ENCODE peak calls at places on chromosomes 1 and 21, in six cellular contexts. One of them, this sample, is unnamed.

GRCh38 chr1:98099501-98099900 is 178.7 kb upstream of the DPYD start:
- DNase-seq in left ventricle myocardium inferior: no peak
- DNase-seq in AG10803: peak; percentile 88
- DNase-seq in neural progenitor cell: no peak
- DNase-seq in thoracic aorta: no peak
- DNase-seq in IMR-90: no peak
- DNase-seq in this sample: no peak

GRCh38 chr1:154819628-154820590 is 50.2 kb downstream of the KCNN3 start:
- DNase-seq in left ventricle myocardium inferior: no peak
- DNase-seq in AG10803: no peak
- DNase-seq in neural progenitor cell: peak; percentile 62
- DNase-seq in thoracic aorta: no peak
- DNase-seq in IMR-90: no peak
- DNase-seq in this sample: no peak

GRCh38 chr1:108643492-108644333 is 17.2 kb downstream of the HENMT1 start:
- DNase-seq in left ventricle myocardium inferior: no peak
- DNase-seq in AG10803: peak; percentile 85
- DNase-seq in neural progenitor cell: peak; percentile 54
- DNase-seq in thoracic aorta: no peak
- DNase-seq in IMR-90: peak; percentile 78
- DNase-seq in this sample: no peak

GRCh38 chr1:161198206-161198876 is 513 bp downstream of the ADAMTS4 start:
- DNase-seq in left ventricle myocardium inferior: peak; percentile 34
- DNase-seq in AG10803: peak; percentile 41
- DNase-seq in neural progenitor cell: peak; percentile 87
- DNase-seq in thoracic aorta: no peak
- DNase-seq in IMR-90: no peak
- DNase-seq in this sample: no peak

GRCh38 chr1:239725371-239725770 is 339.0 kb downstream of the CHRM3 start:
- DNase-seq in left ventricle myocardium inferior: no peak
- DNase-seq in AG10803: no peak
- DNase-seq in neural progenitor cell: no peak
- DNase-seq in thoracic aorta: no peak
- DNase-seq in IMR-90: no peak
- DNase-seq in this sample: no peak

GRCh38 chr1:119298687-119299086 is 69.9 kb upstream of the HAO2 start:
- DNase-seq in left ventricle myocardium inferior: no peak
- DNase-seq in AG10803: peak; percentile 60
- DNase-seq in neural progenitor cell: no peak
- DNase-seq in thoracic aorta: no peak
- DNase-seq in IMR-90: peak; percentile 4
- DNase-seq in this sample: no peak

GRCh38 chr1:114587203-114587991 is 6.0 kb upstream of the BCAS2 start:
- DNase-seq in left ventricle myocardium inferior: no peak
- DNase-seq in AG10803: no peak
- DNase-seq in neural progenitor cell: no peak
- DNase-seq in thoracic aorta: no peak
- DNase-seq in IMR-90: no peak
- DNase-seq in this sample: no peak

GRCh38 chr1:241828576-241828975 is 19.4 kb upstream of the EXO1 start:
- DNase-seq in left ventricle myocardium inferior: no peak
- DNase-seq in AG10803: peak; percentile 65
- DNase-seq in neural progenitor cell: no peak
- DNase-seq in thoracic aorta: no peak
- DNase-seq in IMR-90: peak; percentile 54
- DNase-seq in this sample: no peak

GRCh38 chr1:235075121-235075954 is 53.3 kb downstream of the TOMM20 start:
- DNase-seq in left ventricle myocardium inferior: peak; percentile 74
- DNase-seq in AG10803: peak; percentile 92
- DNase-seq in neural progenitor cell: no peak
- DNase-seq in thoracic aorta: peak; percentile 80
- DNase-seq in IMR-90: peak; percentile 97
- DNase-seq in this sample: peak; percentile 54

GRCh38 chr1:240151126-240151735 is 59.5 kb downstream of the FMN2 start:
- DNase-seq in left ventricle myocardium inferior: no peak
- DNase-seq in AG10803: peak; percentile 17
- DNase-seq in neural progenitor cell: no peak
- DNase-seq in thoracic aorta: no peak
- DNase-seq in IMR-90: no peak
- DNase-seq in this sample: no peak

GRCh38 chr1:22225858-22226584 is 83.1 kb upstream of the WNT4 start:
- DNase-seq in left ventricle myocardium inferior: no peak
- DNase-seq in AG10803: no peak
- DNase-seq in neural progenitor cell: peak; percentile 86
- DNase-seq in thoracic aorta: no peak
- DNase-seq in IMR-90: no peak
- DNase-seq in this sample: no peak

GRCh38 chr1:205545001-205545919 is 40.8 kb downstream of the CDK18 start:
- DNase-seq in left ventricle myocardium inferior: no peak
- DNase-seq in AG10803: no peak
- DNase-seq in neural progenitor cell: no peak
- DNase-seq in thoracic aorta: no peak
- DNase-seq in IMR-90: no peak
- DNase-seq in this sample: no peak

GRCh38 chr1:184954232-184954995 is 19.9 kb downstream of the NIBAN1 start:
- DNase-seq in left ventricle myocardium inferior: no peak
- DNase-seq in AG10803: no peak
- DNase-seq in neural progenitor cell: no peak
- DNase-seq in thoracic aorta: no peak
- DNase-seq in IMR-90: no peak
- DNase-seq in this sample: no peak

GRCh38 chr1:167627865-167628641 is 2.0 kb upstream of the RCSD1 start:
- DNase-seq in left ventricle myocardium inferior: peak; percentile 31
- DNase-seq in AG10803: no peak
- DNase-seq in neural progenitor cell: no peak
- DNase-seq in thoracic aorta: no peak
- DNase-seq in IMR-90: no peak
- DNase-seq in this sample: peak; percentile 52

GRCh38 chr1:25609921-25610320 is 6.7 kb upstream of the MAN1C1 start:
- DNase-seq in left ventricle myocardium inferior: no peak
- DNase-seq in AG10803: peak; percentile 43
- DNase-seq in neural progenitor cell: peak; percentile 57
- DNase-seq in thoracic aorta: no peak
- DNase-seq in IMR-90: peak; percentile 61
- DNase-seq in this sample: no peak

GRCh38 chr1:147215540-147215916 is 9.6 kb downstream of the FMO5 start:
- DNase-seq in left ventricle myocardium inferior: no peak
- DNase-seq in AG10803: no peak
- DNase-seq in neural progenitor cell: no peak
- DNase-seq in thoracic aorta: no peak
- DNase-seq in IMR-90: no peak
- DNase-seq in this sample: no peak

GRCh38 chr1:183185941-183186490 is at the start of gene LAMC2:
- DNase-seq in left ventricle myocardium inferior: no peak
- DNase-seq in AG10803: no peak
- DNase-seq in neural progenitor cell: peak; percentile 75
- DNase-seq in thoracic aorta: no peak
- DNase-seq in IMR-90: peak; percentile 52
- DNase-seq in this sample: no peak

GRCh38 chr1:58592521-58593134 is 15.6 kb upstream of the TACSTD2 start:
- DNase-seq in left ventricle myocardium inferior: peak; percentile 57
- DNase-seq in AG10803: peak; percentile 94
- DNase-seq in neural progenitor cell: no peak
- DNase-seq in thoracic aorta: peak; percentile 57
- DNase-seq in IMR-90: peak; percentile 87
- DNase-seq in this sample: no peak

GRCh38 chr1:203475012-203475981 is at the start of gene PRELP:
- DNase-seq in left ventricle myocardium inferior: peak; percentile 42
- DNase-seq in AG10803: peak; percentile 72
- DNase-seq in neural progenitor cell: peak; percentile 79
- DNase-seq in thoracic aorta: no peak
- DNase-seq in IMR-90: peak; percentile 16
- DNase-seq in this sample: no peak

GRCh38 chr1:100440075-100440809 is 87.9 kb downstream of the CDC14A start:
- DNase-seq in left ventricle myocardium inferior: no peak
- DNase-seq in AG10803: no peak
- DNase-seq in neural progenitor cell: no peak
- DNase-seq in thoracic aorta: no peak
- DNase-seq in IMR-90: no peak
- DNase-seq in this sample: no peak

GRCh38 chr1:77866296-77866695 is 22.1 kb upstream of the NEXN start:
- DNase-seq in left ventricle myocardium inferior: no peak
- DNase-seq in AG10803: no peak
- DNase-seq in neural progenitor cell: no peak
- DNase-seq in thoracic aorta: no peak
- DNase-seq in IMR-90: no peak
- DNase-seq in this sample: no peak

DNA sequence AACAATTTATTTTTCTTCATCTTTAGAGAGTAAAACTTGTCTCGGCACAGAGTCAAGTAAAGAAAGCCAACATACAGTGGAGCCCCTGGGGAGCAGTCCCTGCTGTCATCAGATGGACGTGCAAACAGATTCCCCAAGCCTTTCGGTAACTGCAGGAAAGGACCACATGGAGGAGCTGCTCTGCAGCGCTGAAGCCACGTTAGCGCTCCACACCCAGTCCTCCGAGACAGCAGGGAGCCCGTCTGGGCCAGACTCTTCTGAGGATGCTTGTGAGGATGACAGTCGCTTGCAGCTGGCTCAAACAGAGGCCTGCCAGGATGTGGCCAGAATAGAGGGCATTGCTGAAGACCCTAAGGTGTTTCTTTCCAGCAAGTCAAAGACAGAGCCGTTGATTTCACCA is 77.1 kb upstream of the SCCPDH start:
- DNase-seq in left ventricle myocardium inferior: peak; percentile 74
- DNase-seq in AG10803: peak; percentile 69
- DNase-seq in neural progenitor cell: peak; percentile 77
- DNase-seq in thoracic aorta: no peak
- DNase-seq in IMR-90: peak; percentile 71
- DNase-seq in this sample: no peak
- TF ChIP-seq CTCF in left ventricle myocardium inferior: peak; percentile 77
- TF ChIP-seq CTCF in AG10803: peak; percentile 76
- TF ChIP-seq CTCF in neural progenitor cell: peak; percentile 61
- TF ChIP-seq CTCF in thoracic aorta: no peak
- TF ChIP-seq CTCF in IMR-90: peak; percentile 57
- TF ChIP-seq CTCF in this sample: no peak

GRCh38 chr21:46392921-46393320 is 65.8 kb upstream of the DIP2A start:
- DNase-seq in left ventricle myocardium inferior: peak; percentile 46
- DNase-seq in AG10803: peak; percentile 69
- DNase-seq in neural progenitor cell: no peak
- DNase-seq in thoracic aorta: no peak
- DNase-seq in IMR-90: peak; percentile 29
- DNase-seq in this sample: no peak

GRCh38 chr21:46388206-46388880 is 64.4 kb downstream of the PCNT start:
- DNase-seq in left ventricle myocardium inferior: no peak
- DNase-seq in AG10803: no peak
- DNase-seq in neural progenitor cell: no peak
- DNase-seq in thoracic aorta: no peak
- DNase-seq in IMR-90: no peak
- DNase-seq in this sample: no peak

GRCh38 chr21:46388896-46389295 is 64.9 kb downstream of the PCNT start:
- DNase-seq in left ventricle myocardium inferior: no peak
- DNase-seq in AG10803: no peak
- DNase-seq in neural progenitor cell: no peak
- DNase-seq in thoracic aorta: no peak
- DNase-seq in IMR-90: no peak
- DNase-seq in this sample: no peak

GRCh38 chr21:46391773-46392172 is 66.9 kb upstream of the DIP2A start:
- DNase-seq in left ventricle myocardium inferior: no peak
- DNase-seq in AG10803: no peak
- DNase-seq in neural progenitor cell: no peak
- DNase-seq in thoracic aorta: no peak
- DNase-seq in IMR-90: no peak
- DNase-seq in this sample: no peak

DNA sequence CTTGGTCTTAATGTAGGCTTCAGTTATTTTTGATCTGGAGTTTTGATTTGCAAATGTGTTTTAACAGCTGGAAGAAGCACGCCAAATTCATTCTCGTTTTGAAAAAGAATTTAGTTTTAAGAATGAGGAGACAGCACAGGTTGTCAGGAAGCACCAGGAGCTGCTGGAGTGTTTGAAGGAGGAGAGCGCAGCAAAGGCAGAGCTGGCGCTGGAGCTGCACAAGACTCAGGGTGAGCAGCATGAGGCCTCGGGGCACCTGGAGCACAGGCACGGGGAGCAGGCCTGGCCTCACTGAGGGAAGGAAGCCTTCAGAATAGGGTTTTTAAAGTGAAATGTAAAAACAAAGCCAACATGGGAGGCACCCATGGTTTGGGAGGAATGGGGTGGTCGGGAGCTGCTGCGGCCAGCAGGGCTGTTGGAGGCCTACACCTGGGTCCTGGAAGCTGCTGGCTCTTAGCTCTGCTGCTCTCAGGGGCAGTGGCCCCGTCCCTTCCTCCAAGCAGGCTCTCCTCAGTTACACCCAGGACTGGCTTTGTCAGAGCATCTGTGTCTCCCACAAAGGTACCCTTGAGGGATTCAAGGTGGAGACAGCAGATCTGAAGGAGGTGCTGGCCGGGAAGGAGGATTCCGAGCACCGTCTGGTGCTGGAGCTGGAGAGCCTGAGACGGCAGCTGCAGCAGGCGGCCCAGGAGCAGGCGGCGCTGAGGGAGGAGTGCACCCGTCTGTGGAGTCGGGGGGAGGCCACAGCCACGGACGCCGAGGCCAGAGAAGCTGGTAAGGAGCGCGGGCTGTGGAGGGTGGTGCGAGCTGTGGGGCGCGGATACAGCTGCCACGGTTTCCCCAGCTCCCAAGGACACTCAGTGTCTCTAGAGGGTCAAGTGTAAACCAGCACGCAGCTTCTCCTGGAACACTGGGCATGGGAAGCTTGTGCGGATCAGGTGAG is 66.9 kb downstream of the PCNT start:
- DNase-seq in left ventricle myocardium inferior: no peak
- DNase-seq in AG10803: no peak
- DNase-seq in neural progenitor cell: no peak
- DNase-seq in thoracic aorta: no peak
- DNase-seq in IMR-90: no peak
- DNase-seq in this sample: no peak
- TF ChIP-seq CTCF in left ventricle myocardium inferior: no peak
- TF ChIP-seq CTCF in AG10803: no peak
- TF ChIP-seq CTCF in neural progenitor cell: no peak
- TF ChIP-seq CTCF in thoracic aorta: no peak
- TF ChIP-seq CTCF in IMR-90: no peak
- TF ChIP-seq CTCF in this sample: no peak

GRCh38 chr1:223712184-223712855 is at the start of gene CAPN2:
- DNase-seq in left ventricle myocardium inferior: peak; percentile 85
- DNase-seq in AG10803: peak; percentile 88
- DNase-seq in neural progenitor cell: peak; percentile 92
- DNase-seq in thoracic aorta: no peak
- DNase-seq in IMR-90: peak; percentile 86
- DNase-seq in this sample: peak; percentile 67
- TF ChIP-seq CTCF in left ventricle myocardium inferior: peak; percentile 87
- TF ChIP-seq CTCF in AG10803: peak; percentile 35
- TF ChIP-seq CTCF in neural progenitor cell: peak; percentile 66
- TF ChIP-seq CTCF in thoracic aorta: peak; percentile 72
- TF ChIP-seq CTCF in IMR-90: peak; percentile 83
- TF ChIP-seq CTCF in this sample: no peak

DNA sequence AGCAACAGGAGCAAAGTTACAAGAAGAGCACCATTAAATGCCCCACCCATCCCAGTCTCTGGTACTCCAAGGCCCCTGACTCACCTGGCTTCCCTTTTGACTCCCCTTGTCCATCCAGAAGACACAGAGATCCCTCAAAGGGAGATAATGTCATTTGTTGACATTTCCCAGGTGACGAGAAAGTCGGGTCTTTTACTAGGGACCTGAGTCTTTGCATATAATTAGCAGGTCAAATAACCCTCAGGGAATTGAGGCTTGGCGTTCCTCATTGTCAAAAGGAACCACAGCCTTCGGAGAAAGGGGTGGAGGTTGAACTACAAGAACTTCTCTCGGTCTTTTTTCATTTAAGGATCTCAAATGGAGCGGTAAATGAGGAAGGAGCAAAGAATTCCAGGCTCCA is 133.2 kb downstream of the PROX1 start:
- DNase-seq in left ventricle myocardium inferior: no peak
- DNase-seq in AG10803: no peak
- DNase-seq in neural progenitor cell: no peak
- DNase-seq in thoracic aorta: no peak
- DNase-seq in IMR-90: no peak
- DNase-seq in this sample: no peak
- TF ChIP-seq CTCF in left ventricle myocardium inferior: no peak
- TF ChIP-seq CTCF in AG10803: no peak
- TF ChIP-seq CTCF in neural progenitor cell: no peak
- TF ChIP-seq CTCF in thoracic aorta: no peak
- TF ChIP-seq CTCF in IMR-90: no peak
- TF ChIP-seq CTCF in this sample: no peak